ENCODE peak calls at places on chromosomes 11 and 22, in five cellular contexts. E, J, R, K and S are unnamed samples.

GRCh38 chr11:87819141-87819540 is 356.1 kb downstream of the RAB38 start:
- DNase-seq in J (no peak), E (no peak), K (no peak), R (no peak), S (no peak)

GRCh38 chr11:96021901-96022650 is 98.2 kb upstream of the MTMR2 start:
- DNase-seq in J (no peak), E (no peak), K (no peak), R (no peak), S (no peak)

GRCh38 chr22:45672564-45673481 is 1.2 kb downstream of the ATXN10 start:
- DNase-seq in R (no peak), J (no peak), K (no peak), E (no peak), S (no peak)

GRCh38 chr11:103798456-103798855 is 238.0 kb upstream of the DDI1 start:
- DNase-seq in K (no peak), J (no peak), E (no peak), R (no peak), S (no peak)

GRCh38 chr22:46752911-46753310 is 9.5 kb upstream of the TBC1D22A start:
- DNase-seq in K (no peak), J (no peak), E (no peak), R (no peak), S (no peak)

GRCh38 chr11:5643585-5643984 is 18.8 kb downstream of the TRIM34 start:
- DNase-seq in K (no peak), E (no peak), J (no peak), R (no peak), S (no peak)

GRCh38 chr11:66478823-66479740 is 1.2 kb upstream of the DPP3 start:
- DNase-seq in J (peak; percentile 59), R (peak; percentile 79), E (peak; percentile 57), K (no peak), S (no peak)

GRCh38 chr22:42396621-42397331 is 35.4 kb downstream of the NFAM1 start:
- DNase-seq in R (peak; percentile 76), J (no peak), E (no peak), K (no peak), S (no peak)

GRCh38 chr11:9757809-9758675 is 94.2 kb downstream of the SWAP70 start:
- DNase-seq in E (peak; percentile 91), J (peak; percentile 76), R (peak; percentile 93), K (peak; percentile 86), S (peak; percentile 90)

GRCh38 chr22:45769569-45770210 is 98.1 kb downstream of the ATXN10 start:
- DNase-seq in E (no peak), R (no peak), K (no peak), J (no peak), S (no peak)

GRCh38 chr11:22795914-22796313 is 33.7 kb downstream of the SVIP start:
- DNase-seq in K (no peak), R (no peak), E (no peak), J (no peak), S (no peak)

GRCh38 chr11:36868380-36868779 is 270.3 kb upstream of the RAG2 start:
- DNase-seq in E (no peak), R (no peak), J (no peak), K (no peak), S (no peak)

GRCh38 chr11:69494851-69495250 is 13.4 kb downstream of the LINC01488 start:
- DNase-seq in J (no peak), R (no peak), E (no peak), K (no peak), S (no peak)

GRCh38 chr22:44369241-44369652 is 56.5 kb upstream of the SHISAL1 start:
- DNase-seq in J (no peak), E (no peak), R (no peak), K (no peak), S (no peak)

GRCh38 chr11:77136074-77136473 is 8.0 kb downstream of the MYO7A start:
- DNase-seq in E (no peak), R (no peak), J (peak; percentile 54), K (no peak), S (no peak)

GRCh38 chr11:88421530-88421929 is 84.0 kb upstream of the CTSC start:
- DNase-seq in K (no peak), J (peak; percentile 46), E (no peak), R (no peak), S (no peak)

GRCh38 chr22:32853662-32854061 is 52.2 kb downstream of the TIMP3 start:
- DNase-seq in R (no peak), E (no peak), J (no peak), K (no peak), S (no peak)

GRCh38 chr11:72006309-72007088 is 7.8 kb downstream of the IL18BP start:
- DNase-seq in R (no peak), E (no peak), K (no peak), J (no peak), S (no peak)

GRCh38 chr11:111429066-111429506 is 50.0 kb upstream of the POU2AF1 start:
- DNase-seq in J (peak; percentile 34), E (peak; percentile 64), K (peak; percentile 33), R (peak; percentile 74), S (no peak)

GRCh38 chr11:126702987-126703386 is 297.6 kb downstream of the KIRREL3 start:
- DNase-seq in E (peak; percentile 18), J (no peak), K (no peak), R (no peak), S (no peak)

GRCh38 chr11:125262825-125263218 is 98.3 kb downstream of the PKNOX2 start:
- DNase-seq in E (no peak), R (no peak), K (no peak), J (peak; percentile 73), S (no peak)

GRCh38 chr11:122155001-122155400 is 39.0 kb upstream of the BLID start:
- DNase-seq in E (no peak), K (no peak), J (no peak), R (no peak), S (no peak)

GRCh38 chr11:20477418-20478090 is 90.0 kb downstream of the PRMT3 start:
- DNase-seq in K (no peak), E (no peak), R (no peak), J (peak; percentile 38), S (no peak)
- H3K27ac ChIP-seq in K (no peak overlapping the region), E (no peak overlapping the region), R (no peak overlapping the region), J (no peak overlapping the region), S (no peak overlapping the region)

GRCh38 chr11:55852141-55852540 is 13.6 kb downstream of the OR5D16 start:
- DNase-seq in J (no peak), R (no peak), E (no peak), K (no peak), S (no peak)
- H3K9me3 ChIP-seq in J (no peaks in the 10 kb centered on the region), R (no peaks in the 10 kb centered on the region), E (no peaks in the 10 kb centered on the region), K (no peaks in the 10 kb centered on the region), S (no peaks in the 10 kb centered on the region)

GRCh38 chr22:40597541-40598453 is 38.7 kb downstream of the MRTFA start:
- DNase-seq in R (no peak), K (no peak), E (peak; percentile 19), J (no peak), S (no peak)
- H3K27ac ChIP-seq in R (no peak overlapping the region), K (no peak overlapping the region), E (peak overlapping the region; percentile 18), J (peak overlapping the region; percentile 86), S (no peak overlapping the region)

GRCh38 chr11:70751142-70751734 is 352.9 kb downstream of the CTTN start:
- DNase-seq in K (no peak), J (peak; percentile 24), R (no peak), E (no peak), S (no peak)
- H3K9me3 ChIP-seq in K (no peaks in the 10 kb centered on the region), J (peaks cover 41% of the 10 kb centered on the region), R (peaks cover 18% of the 10 kb centered on the region), E (peaks cover 16% of the 10 kb centered on the region), S (no peaks in the 10 kb centered on the region)

DNA sequence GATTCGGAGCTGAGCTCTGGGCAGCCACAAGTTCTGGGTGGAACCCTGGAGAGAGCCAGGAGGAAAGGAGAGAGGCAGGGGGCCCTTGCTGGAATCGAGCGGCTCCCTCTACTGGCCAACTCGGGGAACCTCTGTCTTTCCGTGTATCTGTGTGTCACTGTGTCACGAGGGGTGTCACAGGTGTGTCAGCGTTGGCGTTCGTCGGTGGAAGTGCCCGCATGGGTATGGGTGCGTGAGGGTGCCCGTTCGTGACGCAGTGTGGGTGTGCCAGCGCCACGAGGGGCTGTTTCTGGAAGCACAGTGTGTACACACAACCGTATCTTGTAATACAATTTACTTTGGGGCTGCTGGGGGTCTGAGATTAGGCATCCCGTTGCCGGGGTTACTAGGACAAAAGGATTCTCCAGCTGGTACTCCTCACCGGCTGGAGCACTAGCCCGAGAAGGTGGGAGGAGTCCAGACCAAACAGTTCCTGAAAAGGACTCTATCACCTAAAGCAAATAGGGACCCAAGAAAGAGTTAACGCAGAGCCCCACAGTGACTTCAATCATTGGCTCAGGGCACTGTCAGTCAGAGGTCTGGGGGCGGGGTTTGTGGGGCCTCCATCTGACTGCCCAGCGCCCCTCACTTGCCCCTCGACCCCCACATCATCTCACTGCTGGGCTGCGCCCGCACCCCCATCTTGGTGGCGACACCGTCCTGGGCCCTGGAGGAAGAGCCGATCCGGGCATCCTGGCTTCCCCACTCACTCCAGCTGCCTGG is 2.6 kb upstream of the BCL9L start:
- DNase-seq in R (peak; percentile 98), J (peak; percentile 94), K (peak; percentile 97), E (peak; percentile 96), S (peak; percentile 96)
- H3K27ac ChIP-seq in R (peak overlapping the region; percentile 96), J (peak overlapping the region; percentile 87), K (peak overlapping the region; percentile 96), E (peak overlapping the region; percentile 98), S (peak overlapping the region; percentile 98)

DNA sequence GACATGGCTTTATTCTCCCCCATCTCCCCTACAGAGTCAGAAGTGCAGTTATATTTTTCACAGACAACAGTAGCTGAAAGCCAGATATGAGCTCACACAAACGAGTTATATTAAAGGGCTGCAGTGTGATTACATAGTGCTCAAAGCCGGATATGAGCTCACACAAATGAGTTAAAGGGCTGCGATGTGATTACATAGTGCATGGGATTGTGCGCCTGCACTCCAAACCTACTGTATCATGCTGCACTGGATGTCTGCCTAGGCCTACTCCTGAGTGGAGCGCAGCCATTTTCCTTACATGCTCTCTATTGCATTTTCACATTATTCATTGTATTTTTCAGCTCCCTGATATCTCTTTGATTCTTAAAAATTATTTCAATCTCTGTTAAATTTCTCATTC is 414.6 kb upstream of the LARGE1 start:
- DNase-seq in J (no peak), R (no peak), E (no peak), K (no peak), S (no peak)
- H3K9me3 ChIP-seq in J (peaks cover 13% of the 10 kb centered on the region), R (peaks cover 4% of the 10 kb centered on the region), E (no peaks in the 10 kb centered on the region), K (no peaks in the 10 kb centered on the region), S (peaks cover 12% of the 10 kb centered on the region)

GRCh38 chr11:74370122-74370521 is 28.1 kb downstream of the PGM2L1 start:
- DNase-seq in R (no peak), K (no peak), E (no peak), J (no peak), S (no peak)
- H3K27ac ChIP-seq in R (no peak overlapping the region), K (no peak overlapping the region), E (no peak overlapping the region), J (no peak overlapping the region), S (no peak overlapping the region)